ENCODE peak calls at places on chromosomes 4 and X, in four cellular contexts. P is ureter, G is HS-27A, S is neural crest cell. O is an unnamed sample.

GRCh38 chr4:122450847-122451246 is 5.7 kb downstream of the IL2 start:
- DNase-seq in P (no peak), G (no peak), S (no peak), O (no peak)

GRCh38 chr4:19993222-19993621 is 258.5 kb upstream of the SLIT2 start:
- DNase-seq in P (no peak), G (no peak), S (no peak), O (no peak)

GRCh38 chr4:48042979-48043461 is 26.4 kb downstream of the NIPAL1 start:
- DNase-seq in P (no peak), G (no peak), S (no peak), O (no peak)

GRCh38 chrX:56029188-56029587 is 203.0 kb upstream of the KLF8 start:
- DNase-seq in P (no peak), G (no peak), S (no peak), O (no peak)

GRCh38 chrX:95505721-95506120 is 1178.9 kb upstream of the DIAPH2 start:
- DNase-seq in P (no peak), G (no peak), S (no peak), O (no peak)

GRCh38 chr4:188691811-188692210 is 552.6 kb downstream of the TRIML1 start:
- DNase-seq in P (no peak), G (no peak), S (no peak), O (no peak)

GRCh38 chrX:150451953-150452352 is 88.8 kb downstream of the MAMLD1 start:
- DNase-seq in P (no peak), G (no peak), S (no peak), O (no peak)

GRCh38 chr4:108738307-108738706 is 24.5 kb downstream of the ETNPPL start:
- DNase-seq in P (no peak), G (no peak), S (no peak), O (no peak)

GRCh38 chr4:81626851-81627250 is 155.1 kb upstream of the RASGEF1B start:
- DNase-seq in P (no peak), G (no peak), S (no peak), O (no peak)

GRCh38 chrX:100829730-100830129 is 9.5 kb downstream of the CSTF2 start:
- DNase-seq in P (no peak), G (no peak), S (no peak), O (peak)

GRCh38 chr4:171101845-171102244 is 711.4 kb upstream of the GALNTL6 start:
- DNase-seq in P (no peak), G (no peak), S (no peak), O (no peak)

GRCh38 chr4:174764105-174764729 is 64.8 kb downstream of the GLRA3 start:
- DNase-seq in P (no peak), G (no peak), S (no peak), O (peak)

GRCh38 chrX:101803451-101803850 is 128.4 kb downstream of the ZMAT1 start:
- DNase-seq in P (no peak), G (no peak), S (peak), O (no peak)

GRCh38 chr4:42345962-42346544 is 51.2 kb upstream of the SHISA3 start:
- DNase-seq in P (no peak), G (no peak), S (no peak), O (no peak)

GRCh38 chr4:112178731-112179130 is 33.5 kb downstream of the FAM241A start:
- DNase-seq in P (no peak), G (no peak), S (no peak), O (no peak)

GRCh38 chr4:150238591-150238990 is 160.3 kb downstream of the DCLK2 start:
- DNase-seq in P (no peak), G (no peak), S (no peak), O (no peak)

GRCh38 chrX:39508300-39508692 is 589.5 kb downstream of the BCOR start:
- DNase-seq in P (no peak), G (no peak), S (no peak), O (no peak)

GRCh38 chrX:103520391-103520790 is 1.1 kb upstream of the RAB40A start:
- DNase-seq in P (no peak), G (no peak), S (no peak), O (no peak)

GRCh38 chrX:6456196-6456595 is 78.7 kb downstream of the VCX3A start:
- DNase-seq in P (no peak), G (no peak), S (no peak), O (no peak)

GRCh38 chr4:162061214-162061613 is 102.6 kb downstream of the FSTL5 start:
- DNase-seq in P (no peak), G (peak), S (no peak), O (peak)

GRCh38 chrX:153726286-153727107 is 1.8 kb downstream of the ABCD1 start:
- DNase-seq in P (peak), G (no peak), S (peak), O (no peak)

GRCh38 chrX:20829665-20830481 is 544.3 kb upstream of the CNKSR2 start:
- DNase-seq in P (no peak), G (peak), S (no peak), O (no peak)

GRCh38 chr4:1651609-1652008 is 32.5 kb downstream of the FAM53A start:
- DNase-seq in P (no peak), G (no peak), S (no peak), O (no peak)

GRCh38 chr4:77699731-77700210 is 94.2 kb downstream of the CXCL13 start:
- DNase-seq in P (no peak), G (peak), S (peak), O (peak)

GRCh38 chr4:165129924-165130323 is 17.3 kb upstream of the TMEM192 start:
- DNase-seq in P (no peak), G (no peak), S (no peak), O (no peak)

GRCh38 chr4:78397292-78397630 is 154.3 kb upstream of the ANXA3 start:
- DNase-seq in P (no peak), G (no peak), S (no peak), O (no peak)

GRCh38 chr4:166956484-166956883 is 277.8 kb downstream of the SPOCK3 start:
- DNase-seq in P (no peak), G (no peak), S (no peak), O (no peak)

GRCh38 chr4:2583517-2583916 is 47.1 kb downstream of the FAM193A start:
- DNase-seq in P (no peak), G (no peak), S (no peak), O (no peak)

GRCh38 chrX:100973411-100973810 is 3.9 kb downstream of the ARL13A start:
- DNase-seq in P (no peak), G (no peak), S (no peak), O (peak)

GRCh38 chr4:185587444-185588161 is 52.3 kb upstream of the PDLIM3 start:
- DNase-seq in P (no peak), G (no peak), S (peak), O (no peak)

GRCh38 chr4:136831553-136831952 is 700.7 kb downstream of the PCDH18 start:
- DNase-seq in P (no peak), G (no peak), S (no peak), O (no peak)

GRCh38 chrX:43822015-43822414 is 60.2 kb downstream of the MAOB start:
- DNase-seq in P (no peak), G (no peak), S (no peak), O (no peak)

GRCh38 chr4:108972613-108973283 is 209.9 kb upstream of the ETNPPL start:
- DNase-seq in P (no peak), G (no peak), S (no peak), O (no peak)